ENCODE peak calls at places on chromosome 19, in five cellular contexts. T is colonic mucosa, R is K562, V is adrenal gland, C is Calu3. E is an unnamed sample.

GRCh38 chr19:50536662-50537305 is 23.1 kb upstream of the ASPDH start:
- DNase-seq in T (no peak), R (no peak), V (no peak), C (no peak), E (no peak)

GRCh38 chr19:38405276-38405675 is 2.4 kb downstream of the FAM98C start:
- DNase-seq in T (no peak), R (no peak), V (no peak), C (no peak), E (no peak)

GRCh38 chr19:35777411-35777841 is 2.1 kb downstream of the ARHGAP33 start:
- DNase-seq in T (no peak), R (no peak), V (no peak), C (no peak), E (no peak)

GRCh38 chr19:42317535-42317934 is 4.4 kb downstream of the TMEM145 start:
- DNase-seq in T (no peak), R (no peak), V (no peak), C (no peak), E (no peak)

GRCh38 chr19:39915101-39915847 is 19.2 kb downstream of the FCGBP start:
- DNase-seq in T (peak; percentile 20), R (peak; percentile 6), V (no peak), C (no peak), E (no peak)

GRCh38 chr19:40771101-40771539 is 4.2 kb upstream of the MIA start:
- DNase-seq in T (no peak), R (no peak), V (no peak), C (no peak), E (no peak)

GRCh38 chr19:12610540-12611360 is at the start of the genes ZNF490 and ZNF791:
- DNase-seq in T (peak; percentile 100), R (peak; percentile 97), V (peak; percentile 99), C (peak; percentile 93), E (peak; percentile 99)

GRCh38 chr19:3346677-3347353 is 19.6 kb upstream of the NFIC start:
- DNase-seq in T (peak; percentile 55), R (no peak), V (peak; percentile 87), C (no peak), E (no peak)

GRCh38 chr19:9792191-9793050 is 23.9 kb upstream of the ZNF846 start:
- DNase-seq in T (peak; percentile 97), R (peak; percentile 88), V (peak; percentile 97), C (peak; percentile 61), E (peak; percentile 96)

GRCh38 chr19:23525265-23525862 is 130.1 kb upstream of the ZNF91 start:
- DNase-seq in T (peak; percentile 62), R (no peak), V (no peak), C (no peak), E (no peak)

GRCh38 chr19:42159942-42160341 is 27.7 kb upstream of the POU2F2 start:
- DNase-seq in T (no peak), R (no peak), V (no peak), C (no peak), E (no peak)

GRCh38 chr19:12913871-12914690 is 5.0 kb downstream of the SYCE2 start:
- DNase-seq in T (no peak), R (no peak), V (peak; percentile 36), C (no peak), E (peak; percentile 80)

GRCh38 chr19:35555301-35556005 is 8.0 kb downstream of the ATP4A start:
- DNase-seq in T (no peak), R (peak; percentile 63), V (no peak), C (peak; percentile 71), E (peak; percentile 31)

GRCh38 chr19:35033067-35034004 is 3.1 kb downstream of the SCN1B start:
- DNase-seq in T (no peak), R (no peak), V (no peak), C (no peak), E (no peak)

GRCh38 chr19:18021121-18021755 is 13.3 kb downstream of the ARRDC2 start:
- DNase-seq in T (peak; percentile 87), R (peak; percentile 79), V (peak; percentile 93), C (peak; percentile 83), E (peak; percentile 80)

GRCh38 chr19:4507150-4507452 is 11.2 kb downstream of the PLIN4 start:
- DNase-seq in T (no peak), R (no peak), V (peak; percentile 54), C (no peak), E (no peak)

GRCh38 chr19:821228-821975 is at the start of gene PLPPR3:
- DNase-seq in T (no peak), R (peak; percentile 85), V (no peak), C (no peak), E (no peak)

GRCh38 chr19:31548941-31549340 is 199.7 kb upstream of the TSHZ3 start:
- DNase-seq in T (no peak), R (no peak), V (peak; percentile 20), C (no peak), E (no peak)

GRCh38 chr19:5622465-5623396 is at the start of the genes SAFB and SAFB2:
- DNase-seq in T (peak; percentile 99), R (peak; percentile 98), V (peak; percentile 100), C (peak; percentile 96), E (peak; percentile 99)
- TF ChIP-seq CTCF in T (no peak), R (no peak), V (no peak), C (no peak), E (no peak)

GRCh38 chr19:55812449-55812848 is 19.4 kb downstream of the NLRP11 start:
- DNase-seq in T (no peak), R (no peak), V (no peak), C (no peak), E (no peak)

GRCh38 chr19:55811340-55811739 is 20.5 kb downstream of the NLRP11 start:
- DNase-seq in T (no peak), R (no peak), V (no peak), C (no peak), E (no peak)

GRCh38 chr19:55813906-55814305 is 17.9 kb downstream of the NLRP11 start:
- DNase-seq in T (no peak), R (no peak), V (no peak), C (no peak), E (no peak)

GRCh38 chr19:55809381-55810058 is 22.3 kb downstream of the NLRP11 start:
- DNase-seq in T (peak; percentile 63), R (peak; percentile 78), V (peak; percentile 73), C (peak; percentile 56), E (peak; percentile 78)
- TF ChIP-seq CTCF in T (peak; percentile 43), R (peak; percentile 87), V (peak; percentile 43), C (no peak), E (peak; percentile 75)

GRCh38 chr19:44109458-44109857 is 3.7 kb upstream of the ZNF225 start:
- DNase-seq in T (no peak), R (no peak), V (no peak), C (no peak), E (no peak)

GRCh38 chr19:44112802-44113137 is 429 bp upstream of the ZNF225 start:
- DNase-seq in T (no peak), R (no peak), V (no peak), C (no peak), E (no peak)

GRCh38 chr19:44113784-44114390 is 688 bp downstream of the ZNF225 start:
- DNase-seq in T (peak; percentile 22), R (peak; percentile 17), V (peak; percentile 9), C (peak; percentile 3), E (peak; percentile 4)

GRCh38 chr19:44111910-44112463 is 1.2 kb upstream of the ZNF225 start:
- DNase-seq in T (no peak), R (no peak), V (peak; percentile 44), C (no peak), E (peak; percentile 41)

DNA sequence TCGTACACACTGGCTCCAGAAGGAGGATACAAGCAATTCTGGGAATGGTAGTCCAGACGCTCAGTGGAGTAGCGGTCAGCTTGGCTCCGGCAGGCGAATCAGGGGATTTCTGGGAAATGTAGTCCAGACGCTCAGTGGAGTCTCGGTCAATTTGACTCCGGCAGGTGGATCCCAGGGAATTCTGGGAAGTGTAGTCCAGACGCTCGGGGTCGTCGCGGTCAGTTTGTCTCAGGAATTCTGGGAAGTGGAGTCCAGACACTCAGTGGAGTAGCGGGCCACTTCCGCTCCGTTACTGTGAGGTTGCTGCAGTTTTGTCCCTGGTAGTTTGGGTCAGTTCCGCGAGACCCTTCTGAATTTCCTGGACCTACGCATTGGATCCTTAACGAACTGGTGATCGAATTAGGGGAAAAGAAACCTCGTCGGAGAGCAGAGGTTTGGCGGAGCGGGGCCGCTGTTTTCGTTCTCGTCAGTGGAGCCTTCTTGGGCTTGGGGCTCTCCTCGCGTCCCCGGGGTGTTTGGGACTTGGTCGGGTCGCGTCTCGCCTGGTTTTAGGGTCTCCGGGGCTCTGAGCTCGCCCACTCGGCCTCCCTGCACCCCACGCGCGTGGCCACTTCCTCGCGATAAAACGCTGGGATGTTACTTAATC is at the start of gene ZNF225:
- DNase-seq in T (peak; percentile 98), R (peak; percentile 91), V (peak; percentile 97), C (peak; percentile 96), E (peak; percentile 93)
- TF ChIP-seq CTCF in T (no peak), R (no peak), V (no peak), C (no peak), E (no peak)

GRCh38 chr19:16520074-16520973 is 21.9 kb downstream of the CHERP start:
- DNase-seq in T (no peak), R (no peak), V (peak; percentile 22), C (no peak), E (no peak)

GRCh38 chr19:16518061-16518460 is 21.9 kb downstream of the C19orf44 start:
- DNase-seq in T (no peak), R (no peak), V (no peak), C (no peak), E (no peak)

GRCh38 chr19:16519230-16519687 is 23.0 kb downstream of the CHERP start:
- DNase-seq in T (no peak), R (no peak), V (no peak), C (no peak), E (no peak)

GRCh38 chr19:16516923-16517610 is 20.9 kb downstream of the C19orf44 start:
- DNase-seq in T (no peak), R (no peak), V (no peak), C (no peak), E (no peak)

DNA sequence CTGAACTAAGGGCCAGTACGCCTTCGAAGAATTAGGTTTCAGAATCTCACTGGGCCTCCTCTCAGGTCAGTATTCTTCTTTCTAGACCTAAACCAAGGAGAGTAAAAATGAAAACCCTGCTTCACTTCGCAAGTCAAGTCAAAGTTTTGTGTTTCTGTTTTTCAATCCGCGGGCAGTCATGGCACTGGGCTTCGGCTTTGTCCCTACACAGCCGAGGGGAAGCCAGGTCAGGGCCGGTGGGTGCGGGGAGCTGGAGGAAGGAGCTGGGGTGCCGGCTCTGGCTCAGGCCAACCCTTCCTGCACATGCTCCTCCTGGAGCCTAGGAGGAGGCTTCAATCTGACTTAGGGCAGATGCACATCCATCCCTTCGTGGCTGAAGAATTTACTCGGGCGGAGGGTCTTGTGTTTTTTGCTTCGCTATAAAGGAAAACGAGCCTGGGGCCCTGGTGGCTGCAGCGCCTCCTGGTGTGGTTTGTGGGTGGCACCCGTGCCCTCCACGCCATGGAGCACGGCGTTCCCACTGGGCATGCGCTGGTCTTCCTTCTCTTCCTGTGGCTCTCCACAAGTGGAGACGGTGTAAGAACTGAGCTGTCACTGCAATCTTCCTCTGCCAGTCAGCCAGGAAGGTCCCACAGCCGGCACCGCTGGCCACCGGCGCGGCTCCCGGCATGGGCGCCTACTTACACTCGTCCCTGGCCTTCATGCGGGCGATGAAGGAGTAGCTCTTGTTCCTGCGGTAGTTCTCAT is 22.5 kb downstream of the C19orf44 start:
- DNase-seq in T (no peak), R (no peak), V (no peak), C (no peak), E (no peak)
- TF ChIP-seq CTCF in T (no peak), R (no peak), V (no peak), C (no peak), E (no peak)